ENCODE peak calls at places on chromosome 12, in seven cellular contexts. Q is PC-3, H is astrocyte, W is neuronal stem cell, R is H9, A is mammary epithelial cell, T is mesenchymal stem cell. I is an unnamed sample. For H3K4me1, the result is how much of the 10 kb centered on the place peaks cover.

GRCh38 chr12:48023386-48023785 is 19.1 kb upstream of the COL2A1 start:
- DNase-seq in Q (no peak), H (no peak), W (peak), R (no peak), A (no peak), T (no peak), I (no peak)

GRCh38 chr12:15274561-15274967 is 47.7 kb upstream of the PTPRO start:
- DNase-seq in Q (peak), H (no peak), W (no peak), R (no peak), A (peak), T (no peak), I (no peak)

GRCh38 chr12:123150273-123150803 is 552 bp downstream of the PITPNM2 start:
- DNase-seq in Q (peak), H (no peak), W (no peak), R (no peak), A (no peak), T (peak), I (no peak)

GRCh38 chr12:1583421-1584078 is 10.8 kb downstream of the FBXL14 start:
- DNase-seq in Q (peak), H (peak), W (peak), R (peak), A (peak), T (peak), I (peak)

GRCh38 chr12:94616217-94616729 is 34.1 kb downstream of the TMCC3 start:
- DNase-seq in Q (peak), H (no peak), W (no peak), R (peak), A (peak), T (no peak), I (peak)

GRCh38 chr12:72330291-72330690 is 58.1 kb downstream of the TRHDE start:
- DNase-seq in Q (no peak), H (peak), W (peak), R (peak), A (no peak), T (peak), I (no peak)

GRCh38 chr12:45281994-45282393 is 66.1 kb downstream of the ANO6 start:
- DNase-seq in Q (no peak), H (peak), W (no peak), R (no peak), A (no peak), T (no peak), I (no peak)

GRCh38 chr12:11731042-11731357 is 81.5 kb downstream of the ETV6 start:
- DNase-seq in Q (no peak), H (no peak), W (no peak), R (no peak), A (no peak), T (no peak), I (no peak)

GRCh38 chr12:28874758-28875157 is 274.3 kb upstream of the FAR2 start:
- DNase-seq in Q (no peak), H (no peak), W (no peak), R (no peak), A (no peak), T (no peak), I (no peak)

GRCh38 chr12:93167841-93168492 is 209.8 kb upstream of the NUDT4 start:
- DNase-seq in Q (peak), H (peak), W (peak), R (peak), A (no peak), T (peak), I (peak)

GRCh38 chr12:26227376-26227775 is 32.0 kb downstream of the SSPN start:
- DNase-seq in Q (no peak), H (no peak), W (no peak), R (no peak), A (no peak), T (peak), I (no peak)
- H2AFZ ChIP-seq in Q (peak), H (no peak), W (peak), R (no peak), A (peak), T (no peak), I (no peak)

DNA sequence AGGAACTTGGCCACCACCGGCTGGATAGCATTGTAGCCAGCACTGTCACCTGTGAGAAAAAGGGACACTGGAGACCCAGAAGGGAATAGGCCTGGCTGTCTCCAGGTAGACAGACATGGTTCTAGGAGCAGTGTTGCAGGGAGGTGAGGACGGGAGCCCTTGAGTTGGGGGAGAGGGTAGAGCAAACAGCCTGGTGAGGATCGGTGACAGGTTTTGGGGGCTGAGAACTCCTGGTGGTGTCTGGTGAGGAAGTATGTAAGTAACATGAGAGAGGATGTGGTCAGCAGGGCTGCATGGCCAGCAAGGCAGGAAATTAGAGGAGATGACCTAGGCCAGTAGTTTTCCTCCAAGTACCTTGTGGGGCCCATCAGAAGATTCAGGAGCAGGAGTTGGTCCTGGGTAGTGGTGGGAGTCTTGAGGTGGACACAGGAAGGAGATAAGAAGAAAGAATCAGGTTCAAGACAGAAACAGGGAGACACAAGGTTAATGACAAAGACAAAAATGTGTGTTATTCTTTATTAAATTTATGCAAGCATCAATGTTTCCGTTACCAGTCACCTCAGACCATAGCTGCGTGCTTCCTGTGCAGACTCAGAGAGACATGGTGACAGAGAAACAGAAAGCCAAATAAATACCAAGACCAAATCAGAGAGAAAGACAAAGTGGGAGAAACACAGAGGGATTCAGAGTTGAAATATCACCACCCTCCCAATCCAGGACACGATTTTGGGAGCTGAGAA is at the start of gene ARHGAP9:
- DNase-seq in Q (no peak), H (no peak), W (no peak), R (no peak), A (no peak), T (no peak), I (no peak)
- H3K4me1 ChIP-seq in Q (under half), H (under half), W (under half), R (under half), A (under half), T (under half), I (under half)

GRCh38 chr12:101675555-101675954 is 21.9 kb upstream of the CHPT1 start:
- DNase-seq in Q (peak), H (no peak), W (no peak), R (no peak), A (no peak), T (no peak), I (no peak)

GRCh38 chr12:101671839-101672238 is 25.6 kb upstream of the CHPT1 start:
- DNase-seq in Q (no peak), H (no peak), W (no peak), R (no peak), A (no peak), T (no peak), I (no peak)

GRCh38 chr12:101670007-101670671 is 27.3 kb upstream of the CHPT1 start:
- DNase-seq in Q (peak), H (peak), W (peak), R (no peak), A (peak), T (peak), I (peak)

GRCh38 chr12:101667591-101667990 is 29.8 kb upstream of the CHPT1 start:
- DNase-seq in Q (no peak), H (no peak), W (no peak), R (no peak), A (no peak), T (no peak), I (no peak)

GRCh38 chr12:101671157-101671791 is 26.2 kb upstream of the CHPT1 start:
- DNase-seq in Q (no peak), H (no peak), W (no peak), R (no peak), A (no peak), T (no peak), I (no peak)
- H2AFZ ChIP-seq in Q (no peak), H (no peak), W (no peak), R (no peak), A (no peak), T (no peak), I (no peak)

DNA sequence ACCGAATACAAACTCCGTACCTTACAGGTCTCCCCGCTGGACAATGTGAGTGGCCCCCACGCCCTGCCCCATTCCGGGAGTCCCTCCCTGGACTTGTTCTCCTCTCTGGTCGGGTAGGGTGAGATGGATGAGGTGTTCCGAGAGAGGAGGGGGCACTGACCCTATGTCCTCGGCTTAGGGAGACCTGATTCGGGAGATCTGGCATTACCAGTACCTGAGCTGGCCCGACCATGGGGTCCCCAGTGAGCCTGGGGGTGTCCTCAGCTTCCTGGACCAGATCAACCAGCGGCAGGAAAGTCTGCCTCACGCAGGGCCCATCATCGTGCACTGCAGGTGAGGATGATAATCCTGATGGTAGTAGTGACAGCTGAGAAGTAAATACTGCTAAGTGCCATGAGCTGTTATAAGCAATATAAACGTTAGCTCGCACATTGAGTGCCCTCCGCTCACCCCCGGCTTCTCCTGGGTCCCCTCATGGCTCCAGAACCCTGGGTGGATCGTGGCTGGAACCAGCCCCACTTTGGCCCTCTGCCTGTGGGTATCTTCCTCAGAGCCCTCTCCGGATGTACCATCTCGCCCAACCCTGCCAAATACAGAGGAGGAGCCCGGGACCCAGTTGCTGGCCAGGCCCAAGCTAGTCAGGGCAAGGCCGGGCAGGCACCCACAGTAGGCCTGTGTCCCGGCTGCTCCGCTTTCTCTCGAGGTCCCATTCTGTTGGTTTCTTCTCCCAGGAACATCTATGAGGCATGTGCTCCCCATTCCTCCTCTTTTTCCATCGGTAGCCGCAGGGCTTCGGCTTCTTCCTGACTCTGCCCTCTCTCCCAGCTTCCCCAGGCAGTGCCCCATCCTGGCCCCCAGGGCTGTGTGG is 6.8 kb downstream of the PTPN6 start:
- DNase-seq in Q (no peak), H (no peak), W (no peak), R (no peak), A (no peak), T (no peak), I (no peak)
- H3K4me1 ChIP-seq in Q (under half), H (under half), W (under half), R (under half), A (under half), T (under half), I (under half)

GRCh38 chr12:80862606-80863005 is 75.1 kb downstream of the LIN7A start:
- DNase-seq in Q (no peak), H (peak), W (no peak), R (no peak), A (no peak), T (peak), I (peak)
- H2AFZ ChIP-seq in Q (no peak), H (no peak), W (no peak), R (no peak), A (no peak), T (no peak), I (no peak)

GRCh38 chr12:113080692-113081091 is 24.2 kb downstream of the DTX1 start:
- DNase-seq in Q (no peak), H (no peak), W (no peak), R (no peak), A (no peak), T (no peak), I (no peak)

GRCh38 chr12:113083863-113084430 is 27.4 kb downstream of the DTX1 start:
- DNase-seq in Q (no peak), H (no peak), W (no peak), R (no peak), A (no peak), T (no peak), I (no peak)

GRCh38 chr12:113077859-113078256 is 21.3 kb downstream of the DTX1 start:
- DNase-seq in Q (no peak), H (no peak), W (no peak), R (no peak), A (no peak), T (no peak), I (no peak)

GRCh38 chr12:113082486-113083148 is 26.1 kb downstream of the DTX1 start:
- DNase-seq in Q (no peak), H (no peak), W (no peak), R (no peak), A (no peak), T (no peak), I (no peak)

GRCh38 chr12:113081785-113082296 is 25.3 kb downstream of the DTX1 start:
- DNase-seq in Q (no peak), H (no peak), W (no peak), R (no peak), A (no peak), T (no peak), I (no peak)
- H3K4me1 ChIP-seq in Q (under half), H (under half), W (under half), R (under half), A (under half), T (under half), I (under half)

GRCh38 chr12:2891240-2892053 is 756 bp downstream of the TULP3 start:
- DNase-seq in Q (peak), H (peak), W (peak), R (peak), A (peak), T (peak), I (peak)
- H2AFZ ChIP-seq in Q (peak), H (peak), W (peak), R (no peak), A (peak), T (no peak), I (peak)

DNA sequence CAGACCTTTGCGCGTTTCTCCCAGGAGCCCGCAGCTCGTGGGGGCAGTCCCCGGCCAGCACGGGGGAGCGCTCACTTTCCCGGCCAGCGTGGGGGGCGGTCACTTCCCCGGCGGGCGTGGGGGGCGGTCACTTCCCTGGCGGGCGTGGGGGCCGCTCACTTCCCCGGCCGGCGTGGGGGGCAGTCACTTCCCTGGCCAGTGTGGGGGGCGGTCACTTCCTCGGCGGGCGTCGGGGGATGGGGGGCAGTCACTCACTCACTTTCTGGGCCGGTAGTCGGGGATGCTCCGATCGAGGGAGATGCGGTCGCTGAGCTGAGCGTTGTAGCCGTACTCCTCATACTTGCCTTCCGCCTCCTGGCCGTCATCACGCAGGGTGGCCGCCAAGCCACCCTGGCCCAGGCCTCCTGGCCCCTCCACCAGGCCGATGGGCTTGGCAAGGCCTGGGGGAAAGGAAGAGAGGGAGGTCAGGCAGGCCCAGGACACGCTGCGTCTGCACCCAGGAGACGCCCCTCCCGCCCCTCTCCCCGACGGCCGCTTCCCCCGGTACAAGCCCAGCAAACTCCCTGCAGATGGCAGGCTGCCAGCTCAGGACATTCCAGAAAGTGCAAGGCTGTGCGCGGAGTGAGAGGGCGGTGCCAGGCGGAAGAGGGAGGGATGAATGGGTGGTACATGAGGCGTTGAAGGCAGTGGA is 43.3 kb downstream of the GALNT9 start:
- DNase-seq in Q (peak), H (peak), W (no peak), R (peak), A (no peak), T (no peak), I (peak)
- H3K4me1 ChIP-seq in Q (half or more), H (under half), W (under half), R (under half), A (under half), T (under half), I (under half)

DNA sequence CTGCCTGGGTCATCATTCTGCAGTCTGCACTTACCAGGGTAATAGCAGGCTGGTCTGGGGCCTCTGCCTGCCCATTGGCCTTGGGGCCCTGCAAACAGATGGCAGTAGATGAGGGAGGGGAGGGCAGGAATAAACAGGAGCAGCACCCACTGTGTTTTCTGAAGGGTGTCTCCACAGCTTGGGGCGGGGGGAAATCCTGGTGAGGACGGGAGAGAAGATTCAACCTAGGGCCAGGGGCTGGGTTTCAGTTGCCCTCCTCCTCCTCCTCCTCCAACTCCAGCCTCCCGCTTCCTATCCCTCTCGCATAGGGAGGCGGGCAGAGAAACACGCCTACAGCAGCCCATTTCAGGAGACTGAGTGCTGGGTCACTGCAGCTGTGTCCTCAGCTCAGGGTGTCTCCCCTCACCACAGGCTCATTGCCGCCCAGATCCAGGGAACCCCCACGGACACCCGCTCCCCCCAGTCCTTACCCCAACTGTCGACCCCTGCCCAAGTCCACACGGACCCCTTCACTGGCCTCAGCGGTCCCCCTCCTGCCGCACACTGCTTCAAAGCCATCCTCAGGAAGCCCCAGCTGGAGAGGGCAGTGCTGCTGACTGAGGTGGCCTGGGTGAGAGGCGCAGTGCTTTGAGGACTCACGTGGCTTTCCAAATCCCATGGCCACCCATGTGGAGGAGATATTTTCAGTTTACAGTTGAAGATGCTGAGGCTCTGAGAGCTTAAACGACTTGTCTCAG is 9.1 kb upstream of the KRT80 start:
- DNase-seq in Q (no peak), H (no peak), W (no peak), R (no peak), A (no peak), T (no peak), I (no peak)
- H2AFZ ChIP-seq in Q (no peak), H (no peak), W (no peak), R (no peak), A (no peak), T (no peak), I (no peak)

I was measured in GM23248.